ENCODE peak calls at places on chromosomes 5 and 9, in four cellular contexts. R is GM23338, J is K562, C is cardiac muscle cell. T is an unnamed sample.

GRCh38 chr5:179732918-179733763 is 519 bp downstream of the MAML1 start:
- DNase-seq in C (peak; percentile 33), R (peak; percentile 58), J (no peak), T (peak; percentile 61)

GRCh38 chr9:118418887-118419620 is 714.9 kb downstream of the TLR4 start:
- DNase-seq in J (no peak), C (no peak), R (no peak), T (no peak)

GRCh38 chr9:14400658-14400995 is 86.7 kb upstream of the NFIB start:
- DNase-seq in J (peak; percentile 7), C (peak; percentile 96), R (peak; percentile 88), T (no peak)

GRCh38 chr5:169798438-169798837 is 161.4 kb downstream of the DOCK2 start:
- DNase-seq in R (no peak), J (no peak), C (no peak), T (no peak)

GRCh38 chr5:168106008-168106761 is 185.3 kb upstream of the WWC1 start:
- DNase-seq in C (peak; percentile 33), J (no peak), R (no peak), T (peak; percentile 15)

GRCh38 chr5:167582263-167582662 is 709.2 kb upstream of the WWC1 start:
- DNase-seq in R (no peak), C (peak; percentile 52), J (no peak), T (no peak)

GRCh38 chr5:66213533-66213932 is 69.4 kb downstream of the SREK1 start:
- DNase-seq in R (no peak), C (no peak), J (no peak), T (no peak)

GRCh38 chr9:38371495-38371894 is 21.0 kb upstream of the ALDH1B1 start:
- DNase-seq in C (peak; percentile 20), J (peak; percentile 52), R (no peak), T (peak; percentile 69)

GRCh38 chr5:68746220-68747076 is 347.4 kb upstream of the SLC30A5 start:
- DNase-seq in R (no peak), C (no peak), J (no peak), T (no peak)

GRCh38 chr9:98538626-98539031 is 170.1 kb downstream of the GABBR2 start:
- DNase-seq in C (peak; percentile 5), J (no peak), R (no peak), T (no peak)

GRCh38 chr9:137515338-137515724 is 34.9 kb downstream of the PNPLA7 start:
- DNase-seq in R (no peak), J (no peak), C (no peak), T (no peak)

GRCh38 chr5:16812911-16813310 is 123.2 kb downstream of the MYO10 start:
- DNase-seq in C (peak; percentile 51), J (no peak), R (peak; percentile 24), T (peak; percentile 52)

GRCh38 chr9:91154686-91155085 is 207.0 kb downstream of the AUH start:
- DNase-seq in R (no peak), J (no peak), C (no peak), T (no peak)

GRCh38 chr9:2872307-2872940 is 28.5 kb upstream of the PUM3 start:
- DNase-seq in R (peak; percentile 52), J (no peak), C (peak; percentile 46), T (peak; percentile 36)

GRCh38 chr5:34009610-34010009 is 1.8 kb upstream of the AMACR start:
- DNase-seq in C (no peak), R (no peak), J (no peak), T (no peak)

GRCh38 chr9:99162759-99163364 is 57.9 kb downstream of the TGFBR1 start:
- DNase-seq in J (no peak), C (peak; percentile 67), R (peak; percentile 70), T (peak; percentile 47)

GRCh38 chr5:171444582-171444981 is 25.1 kb downstream of the FGF18 start:
- DNase-seq in C (peak; percentile 36), R (no peak), J (no peak), T (no peak)

GRCh38 chr5:133415906-133416305 is 196.4 kb downstream of the FSTL4 start:
- DNase-seq in J (no peak), R (no peak), C (no peak), T (no peak)

GRCh38 chr5:167294861-167295685 is 996.4 kb upstream of the WWC1 start:
- DNase-seq in J (no peak), R (peak; percentile 65), C (peak; percentile 83), T (no peak)

GRCh38 chr9:20355022-20355421 is 267.3 kb downstream of the MLLT3 start:
- DNase-seq in C (peak; percentile 80), R (no peak), J (no peak), T (no peak)

GRCh38 chr5:132704875-132705274 is 31.1 kb downstream of the IL4 start:
- DNase-seq in R (no peak), J (no peak), C (peak; percentile 11), T (no peak)

GRCh38 chr5:176611435-176611834 is 1.5 kb upstream of the GPRIN1 start:
- DNase-seq in C (peak; percentile 92), J (peak; percentile 64), R (peak; percentile 87), T (peak; percentile 73)

GRCh38 chr9:70263421-70263820 is 4.6 kb downstream of the SMC5 start:
- DNase-seq in R (no peak), C (peak; percentile 24), J (no peak), T (no peak)

GRCh38 chr5:102743900-102744299 is 11.2 kb upstream of the PAM start:
- DNase-seq in R (no peak), J (no peak), C (no peak), T (no peak)

GRCh38 chr9:112033237-112034215 is 136.9 kb downstream of the UGCG start:
- DNase-seq in R (no peak), J (no peak), C (no peak), T (no peak)

GRCh38 chr9:127614961-127615360 is 2.9 kb downstream of the STXBP1 start:
- DNase-seq in J (no peak), R (no peak), C (peak; percentile 40), T (no peak)

GRCh38 chr5:149496166-149496565 is 55.1 kb downstream of the CSNK1A1 start:
- DNase-seq in C (no peak), R (no peak), J (no peak), T (no peak)

GRCh38 chr9:127555830-127556820 is 56.0 kb upstream of the STXBP1 start:
- DNase-seq in C (peak; percentile 95), R (no peak), J (peak; percentile 65), T (peak; percentile 48)

GRCh38 chr5:77209495-77210090 is 887 bp upstream of the PDE8B start:
- DNase-seq in C (no peak), R (no peak), J (no peak), T (no peak)

GRCh38 chr5:1786621-1787471 is 12.8 kb downstream of the MRPL36 start:
- DNase-seq in J (no peak), C (no peak), R (no peak), T (peak; percentile 26)

GRCh38 chr9:136133959-136134484 is 15.3 kb upstream of the TMEM250 start:
- DNase-seq in C (no peak), J (no peak), R (no peak), T (no peak)

GRCh38 chr5:34740306-34740891 is 84.3 kb downstream of the RAI14 start:
- DNase-seq in C (peak; percentile 34), J (no peak), R (no peak), T (no peak)

GRCh38 chr5:40221796-40222195 is 457.9 kb upstream of the PTGER4 start:
- DNase-seq in C (no peak), R (no peak), J (no peak), T (no peak)

GRCh38 chr9:107557236-107557990 is 67.8 kb upstream of the KLF4 start:
- DNase-seq in R (no peak), J (no peak), C (peak; percentile 28), T (no peak)

GRCh38 chr5:94969174-94969573 is 315.7 kb downstream of the MCTP1 start:
- DNase-seq in J (no peak), C (peak; percentile 42), R (peak; percentile 13), T (peak; percentile 1)

GRCh38 chr5:134917070-134917831 is 12.3 kb downstream of the PCBD2 start:
- DNase-seq in J (peak; percentile 29), C (no peak), R (peak; percentile 70), T (peak; percentile 44)
- TF ChIP-seq CTCF in J (peak; percentile 40), C (peak; percentile 27), R (peak; percentile 67), T (peak; percentile 72)

DNA sequence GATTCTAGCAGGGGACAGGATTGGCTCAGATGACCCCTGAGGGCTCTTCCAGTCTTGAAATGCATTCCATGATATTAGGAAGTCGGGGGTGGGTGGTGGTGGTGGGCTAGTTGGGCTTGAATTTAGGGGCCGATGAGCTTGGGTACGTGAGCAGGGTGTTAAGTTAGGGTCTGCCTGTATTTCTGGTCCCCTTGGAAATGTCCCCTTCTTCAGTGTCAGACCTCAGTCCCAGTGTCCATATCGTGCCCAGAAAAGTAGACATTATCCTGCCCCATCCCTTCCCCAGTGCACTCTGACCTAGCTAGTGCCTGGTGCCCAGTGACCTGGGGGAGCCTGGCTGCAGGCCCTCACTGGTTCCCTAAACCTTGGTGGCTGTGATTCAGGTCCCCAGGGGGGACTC is 2.9 kb upstream of the MYOZ3 start:
- DNase-seq in R (no peak), C (no peak), J (no peak), T (no peak)
- H3K4me3 ChIP-seq in R (no peak overlapping the region), C (no peak overlapping the region), J (no peak overlapping the region), T (no peak overlapping the region)

GRCh38 chr9:129142536-129142935 is 31.3 kb downstream of the PTPA start:
- DNase-seq in J (no peak), C (no peak), R (no peak), T (no peak)

GRCh38 chr9:129141066-129142041 is 30.1 kb downstream of the PTPA start:
- DNase-seq in C (peak; percentile 93), J (no peak), R (no peak), T (no peak)

GRCh38 chr9:129143461-129143927 is 32.3 kb downstream of the PTPA start:
- DNase-seq in J (peak; percentile 37), R (peak; percentile 78), C (peak; percentile 98), T (peak; percentile 84)

GRCh38 chr9:129142115-129142514 is 30.9 kb downstream of the PTPA start:
- DNase-seq in J (no peak), R (no peak), C (no peak), T (no peak)

DNA sequence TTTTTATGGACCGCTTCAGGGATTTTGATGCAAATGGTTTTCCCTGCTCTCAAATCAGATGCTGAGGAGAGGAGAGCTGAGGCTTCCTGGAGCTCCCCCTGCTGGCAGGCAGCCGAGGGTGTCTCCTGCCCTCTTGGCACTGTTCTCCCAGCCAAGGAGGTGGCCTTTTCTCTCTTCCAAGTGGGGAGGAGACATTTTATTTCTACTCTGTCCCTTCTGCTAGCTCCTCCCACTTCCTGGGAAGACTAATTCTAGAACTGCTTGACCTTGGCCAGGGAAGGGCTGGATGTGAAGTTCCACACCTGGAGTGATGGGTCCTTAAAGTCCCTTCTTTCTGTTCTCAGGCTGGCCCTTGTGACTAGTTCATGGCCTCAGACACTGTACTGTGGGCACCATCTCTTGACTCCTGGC is 31.8 kb downstream of the PTPA start:
- DNase-seq in R (peak; percentile 88), C (peak; percentile 97), J (peak; percentile 75), T (peak; percentile 73)
- H3K4me1 ChIP-seq in R (peaks cover 59% of the 10 kb centered on the region), C (peaks cover 71% of the 10 kb centered on the region), J (peaks cover 30% of the 10 kb centered on the region), T (peaks cover 72% of the 10 kb centered on the region)

GRCh38 chr9:95465115-95465514 is 51.7 kb downstream of the PTCH1 start:
- DNase-seq in J (no peak), C (no peak), R (no peak), T (no peak)
- TF ChIP-seq CTCF in J (no peak), C (no peak), R (no peak), T (no peak)

GRCh38 chr5:52452098-52452497 is 335.6 kb upstream of the ITGA1 start:
- DNase-seq in J (no peak), R (peak; percentile 66), C (no peak), T (no peak)
- H3K4me3 ChIP-seq in J (no peak overlapping the region), R (peak overlapping the region; percentile 4), C (no peak overlapping the region), T (no peak overlapping the region)